ENCODE peak calls at places on chromosomes 5 and 9, in five cellular contexts. One of them, this sample, is unnamed.

GRCh38 chr9:107755267-107755666 is 265.7 kb upstream of the KLF4 start:
- DNase-seq in RPMI7951: peak
- DNase-seq in HFFc6: peak
- DNase-seq in activated CD4-positive, alpha-beta T cell treated with anti-CD3 and anti-CD28 coated beads for 4 hours: no peak
- DNase-seq in cardiac muscle cell: peak
- DNase-seq in this sample: no peak

GRCh38 chr9:86062845-86063693 is 36.3 kb downstream of the GOLM1 start:
- DNase-seq in RPMI7951: no peak
- DNase-seq in HFFc6: no peak
- DNase-seq in activated CD4-positive, alpha-beta T cell treated with anti-CD3 and anti-CD28 coated beads for 4 hours: no peak
- DNase-seq in cardiac muscle cell: no peak
- DNase-seq in this sample: no peak

GRCh38 chr5:5891350-5891749 is 468.9 kb downstream of the ICE1 start:
- DNase-seq in RPMI7951: peak
- DNase-seq in HFFc6: no peak
- DNase-seq in activated CD4-positive, alpha-beta T cell treated with anti-CD3 and anti-CD28 coated beads for 4 hours: no peak
- DNase-seq in cardiac muscle cell: no peak
- DNase-seq in this sample: no peak

GRCh38 chr9:38761999-38762398 is 42.1 kb upstream of the FAM240B start:
- DNase-seq in RPMI7951: no peak
- DNase-seq in HFFc6: no peak
- DNase-seq in activated CD4-positive, alpha-beta T cell treated with anti-CD3 and anti-CD28 coated beads for 4 hours: no peak
- DNase-seq in cardiac muscle cell: no peak
- DNase-seq in this sample: no peak

GRCh38 chr5:139146809-139147742 is 51.1 kb downstream of the SIL1 start:
- DNase-seq in RPMI7951: no peak
- DNase-seq in HFFc6: peak
- DNase-seq in activated CD4-positive, alpha-beta T cell treated with anti-CD3 and anti-CD28 coated beads for 4 hours: no peak
- DNase-seq in cardiac muscle cell: peak
- DNase-seq in this sample: no peak

GRCh38 chr5:54883374-54884194 is 101.8 kb downstream of the ESM1 start:
- DNase-seq in RPMI7951: peak
- DNase-seq in HFFc6: peak
- DNase-seq in activated CD4-positive, alpha-beta T cell treated with anti-CD3 and anti-CD28 coated beads for 4 hours: no peak
- DNase-seq in cardiac muscle cell: peak
- DNase-seq in this sample: peak

GRCh38 chr9:16612627-16613026 is 257.8 kb downstream of the BNC2 start:
- DNase-seq in RPMI7951: peak
- DNase-seq in HFFc6: peak
- DNase-seq in activated CD4-positive, alpha-beta T cell treated with anti-CD3 and anti-CD28 coated beads for 4 hours: no peak
- DNase-seq in cardiac muscle cell: no peak
- DNase-seq in this sample: no peak

GRCh38 chr5:15791859-15792258 is 291.9 kb downstream of the FBXL7 start:
- DNase-seq in RPMI7951: no peak
- DNase-seq in HFFc6: peak
- DNase-seq in activated CD4-positive, alpha-beta T cell treated with anti-CD3 and anti-CD28 coated beads for 4 hours: no peak
- DNase-seq in cardiac muscle cell: no peak
- DNase-seq in this sample: no peak

GRCh38 chr9:91253488-91253887 is 108.2 kb downstream of the AUH start:
- DNase-seq in RPMI7951: peak
- DNase-seq in HFFc6: peak
- DNase-seq in activated CD4-positive, alpha-beta T cell treated with anti-CD3 and anti-CD28 coated beads for 4 hours: peak
- DNase-seq in cardiac muscle cell: no peak
- DNase-seq in this sample: no peak

GRCh38 chr5:145110826-145111225 is 724.3 kb downstream of the PRELID2 start:
- DNase-seq in RPMI7951: no peak
- DNase-seq in HFFc6: peak
- DNase-seq in activated CD4-positive, alpha-beta T cell treated with anti-CD3 and anti-CD28 coated beads for 4 hours: no peak
- DNase-seq in cardiac muscle cell: no peak
- DNase-seq in this sample: no peak

GRCh38 chr5:113776832-113777525 is 263.5 kb downstream of the YTHDC2 start:
- DNase-seq in RPMI7951: peak
- DNase-seq in HFFc6: no peak
- DNase-seq in activated CD4-positive, alpha-beta T cell treated with anti-CD3 and anti-CD28 coated beads for 4 hours: no peak
- DNase-seq in cardiac muscle cell: peak
- DNase-seq in this sample: no peak

GRCh38 chr9:3769646-3770045 is 243.8 kb upstream of the RFX3 start:
- DNase-seq in RPMI7951: no peak
- DNase-seq in HFFc6: no peak
- DNase-seq in activated CD4-positive, alpha-beta T cell treated with anti-CD3 and anti-CD28 coated beads for 4 hours: no peak
- DNase-seq in cardiac muscle cell: no peak
- DNase-seq in this sample: no peak

GRCh38 chr5:119270955-119271757 is 84.7 kb upstream of the TNFAIP8 start:
- DNase-seq in RPMI7951: no peak
- DNase-seq in HFFc6: no peak
- DNase-seq in activated CD4-positive, alpha-beta T cell treated with anti-CD3 and anti-CD28 coated beads for 4 hours: no peak
- DNase-seq in cardiac muscle cell: no peak
- DNase-seq in this sample: no peak

GRCh38 chr5:72857396-72857795 is 40.9 kb downstream of the TNPO1 start:
- DNase-seq in RPMI7951: no peak
- DNase-seq in HFFc6: no peak
- DNase-seq in activated CD4-positive, alpha-beta T cell treated with anti-CD3 and anti-CD28 coated beads for 4 hours: no peak
- DNase-seq in cardiac muscle cell: no peak
- DNase-seq in this sample: no peak

GRCh38 chr5:151200913-151201445 is 22.9 kb downstream of the CCDC69 start:
- DNase-seq in RPMI7951: no peak
- DNase-seq in HFFc6: no peak
- DNase-seq in activated CD4-positive, alpha-beta T cell treated with anti-CD3 and anti-CD28 coated beads for 4 hours: no peak
- DNase-seq in cardiac muscle cell: no peak
- DNase-seq in this sample: no peak

GRCh38 chr9:31355965-31356364 is 1028.5 kb upstream of the ACO1 start:
- DNase-seq in RPMI7951: no peak
- DNase-seq in HFFc6: no peak
- DNase-seq in activated CD4-positive, alpha-beta T cell treated with anti-CD3 and anti-CD28 coated beads for 4 hours: no peak
- DNase-seq in cardiac muscle cell: no peak
- DNase-seq in this sample: no peak

GRCh38 chr5:159819671-159820411 is 96.4 kb upstream of the ADRA1B start:
- DNase-seq in RPMI7951: no peak
- DNase-seq in HFFc6: peak
- DNase-seq in activated CD4-positive, alpha-beta T cell treated with anti-CD3 and anti-CD28 coated beads for 4 hours: no peak
- DNase-seq in cardiac muscle cell: peak
- DNase-seq in this sample: no peak

GRCh38 chr5:32908646-32909045 is 197.5 kb downstream of the NPR3 start:
- DNase-seq in RPMI7951: no peak
- DNase-seq in HFFc6: no peak
- DNase-seq in activated CD4-positive, alpha-beta T cell treated with anti-CD3 and anti-CD28 coated beads for 4 hours: no peak
- DNase-seq in cardiac muscle cell: no peak
- DNase-seq in this sample: no peak

GRCh38 chr9:16309350-16310271 is 560.9 kb downstream of the BNC2 start:
- DNase-seq in RPMI7951: no peak
- DNase-seq in HFFc6: no peak
- DNase-seq in activated CD4-positive, alpha-beta T cell treated with anti-CD3 and anti-CD28 coated beads for 4 hours: no peak
- DNase-seq in cardiac muscle cell: peak
- DNase-seq in this sample: no peak

GRCh38 chr5:64958757-64959391 is 190.1 kb downstream of the CWC27 start:
- DNase-seq in RPMI7951: peak
- DNase-seq in HFFc6: peak
- DNase-seq in activated CD4-positive, alpha-beta T cell treated with anti-CD3 and anti-CD28 coated beads for 4 hours: no peak
- DNase-seq in cardiac muscle cell: peak
- DNase-seq in this sample: no peak

This sample was measured in endothelial cell.